ENCODE peak calls at places on chromosome 22, in four cellular contexts. E is H4, A is A549, Y is NCI-H1694. H is an unnamed sample.

GRCh38 chr22:45516923-45517675 is 14.4 kb downstream of the FBLN1 start:
- DNase-seq in E (no peak), A (no peak), Y (no peak), H (no peak)

GRCh38 chr22:49269928-49270327 is 557.7 kb downstream of the BRD1 start:
- DNase-seq in E (no peak), A (no peak), Y (no peak), H (no peak)

GRCh38 chr22:19143967-19144400 is 467 bp downstream of the ESS2 start:
- DNase-seq in E (no peak), A (no peak), Y (no peak), H (no peak)

GRCh38 chr22:29344137-29344536 is 28.6 kb upstream of the RASL10A start:
- DNase-seq in E (peak), A (peak), Y (peak), H (peak)

GRCh38 chr22:17914474-17914873 is 109.9 kb downstream of the MICAL3 start:
- DNase-seq in E (no peak), A (no peak), Y (no peak), H (no peak)

GRCh38 chr22:29391546-29391945 is 3.2 kb upstream of the AP1B1 start:
- DNase-seq in E (no peak), A (no peak), Y (no peak), H (no peak)

GRCh38 chr22:39299829-39300178 is 19.6 kb downstream of the RPL3 start:
- DNase-seq in E (peak), A (no peak), Y (no peak), H (no peak)

GRCh38 chr22:17845340-17845739 is 71.1 kb upstream of the BID start:
- DNase-seq in E (no peak), A (no peak), Y (no peak), H (no peak)

GRCh38 chr22:45948081-45948648 is 28.8 kb downstream of the WNT7B start:
- DNase-seq in E (no peak), A (no peak), Y (peak), H (no peak)

GRCh38 chr22:26501996-26502395 is 10.3 kb downstream of the TFIP11 start:
- DNase-seq in E (no peak), A (no peak), Y (no peak), H (no peak)

GRCh38 chr22:46674367-46674781 is 54.2 kb downstream of the GRAMD4 start:
- DNase-seq in E (no peak), A (no peak), Y (no peak), H (no peak)

GRCh38 chr22:29702931-29703594 is 16.7 kb upstream of the CABP7 start:
- DNase-seq in E (no peak), A (no peak), Y (peak), H (no peak)

GRCh38 chr22:46455453-46455852 is 82.0 kb downstream of the CELSR1 start:
- DNase-seq in E (no peak), A (no peak), Y (no peak), H (no peak)

GRCh38 chr22:41526802-41527799 is 17.2 kb downstream of the POLR3H start:
- DNase-seq in E (no peak), A (peak), Y (peak), H (no peak)

GRCh38 chr22:37726240-37726887 is 29.5 kb downstream of the TRIOBP start:
- DNase-seq in E (no peak), A (no peak), Y (no peak), H (no peak)

GRCh38 chr22:24146791-24147353 is 34.4 kb upstream of the SUSD2 start:
- DNase-seq in E (peak), A (no peak), Y (peak), H (no peak)

GRCh38 chr22:36386351-36386899 is 1.3 kb downstream of the MYH9 start:
- DNase-seq in E (no peak), A (no peak), Y (no peak), H (peak)

GRCh38 chr22:40179535-40179934 is 1.8 kb downstream of the TNRC6B start:
- DNase-seq in E (no peak), A (no peak), Y (no peak), H (no peak)

GRCh38 chr22:32080904-32081303 is 37.8 kb downstream of the SLC5A1 start:
- DNase-seq in E (peak), A (peak), Y (peak), H (peak)

GRCh38 chr22:39287076-39287743 is 32.2 kb downstream of the RPL3 start:
- DNase-seq in E (no peak), A (no peak), Y (no peak), H (peak)

GRCh38 chr22:48824673-48825651 is 1002.7 kb downstream of the BRD1 start:
- DNase-seq in E (no peak), A (no peak), Y (peak), H (peak)

GRCh38 chr22:30396871-30397655 is at the start of gene SEC14L2:
- DNase-seq in E (peak), A (peak), Y (no peak), H (peak)

H was measured in SW480.